ENCODE peak calls at places on chromosomes 2 and 18, in six cellular contexts. One of them, this sample, is unnamed.

GRCh38 chr2:54012538-54013141 is 41.8 kb upstream of the PSME4 start:
- DNase-seq in RCC 7860: no peak
- DNase-seq in endothelial cell: no peak
- DNase-seq in Right ventricle myocardium superior: no peak
- DNase-seq in AG04450: no peak
- DNase-seq in tibial nerve: no peak
- DNase-seq in this sample: no peak

GRCh38 chr18:78670778-78671405 is 308.7 kb upstream of the SALL3 start:
- DNase-seq in RCC 7860: no peak
- DNase-seq in endothelial cell: no peak
- DNase-seq in Right ventricle myocardium superior: no peak
- DNase-seq in AG04450: no peak
- DNase-seq in tibial nerve: no peak
- DNase-seq in this sample: no peak

GRCh38 chr2:98903767-98904485 is 32.1 kb downstream of the CRACDL start:
- DNase-seq in RCC 7860: no peak
- DNase-seq in endothelial cell: no peak
- DNase-seq in Right ventricle myocardium superior: no peak
- DNase-seq in AG04450: no peak
- DNase-seq in tibial nerve: no peak
- DNase-seq in this sample: no peak

GRCh38 chr18:2851771-2852170 is 5.0 kb downstream of the EMILIN2 start:
- DNase-seq in RCC 7860: no peak
- DNase-seq in endothelial cell: no peak
- DNase-seq in Right ventricle myocardium superior: no peak
- DNase-seq in AG04450: no peak
- DNase-seq in tibial nerve: no peak
- DNase-seq in this sample: no peak

GRCh38 chr2:172106128-172106961 is 3.6 kb upstream of the DLX2 start:
- DNase-seq in RCC 7860: no peak
- DNase-seq in endothelial cell: no peak
- DNase-seq in Right ventricle myocardium superior: peak
- DNase-seq in AG04450: no peak
- DNase-seq in tibial nerve: no peak
- DNase-seq in this sample: no peak

GRCh38 chr18:46624127-46624526 is 32.9 kb downstream of the LOXHD1 start:
- DNase-seq in RCC 7860: no peak
- DNase-seq in endothelial cell: no peak
- DNase-seq in Right ventricle myocardium superior: no peak
- DNase-seq in AG04450: no peak
- DNase-seq in tibial nerve: no peak
- DNase-seq in this sample: no peak

GRCh38 chr2:238924496-238925195 is 76.8 kb downstream of the TWIST2 start:
- DNase-seq in RCC 7860: no peak
- DNase-seq in endothelial cell: no peak
- DNase-seq in Right ventricle myocardium superior: no peak
- DNase-seq in AG04450: no peak
- DNase-seq in tibial nerve: no peak
- DNase-seq in this sample: no peak

GRCh38 chr2:171174075-171174474 is 13.4 kb upstream of the TLK1 start:
- DNase-seq in RCC 7860: no peak
- DNase-seq in endothelial cell: no peak
- DNase-seq in Right ventricle myocardium superior: no peak
- DNase-seq in AG04450: no peak
- DNase-seq in tibial nerve: no peak
- DNase-seq in this sample: no peak

GRCh38 chr2:189425676-189426075 is 15.6 kb upstream of the WDR75 start:
- DNase-seq in RCC 7860: no peak
- DNase-seq in endothelial cell: no peak
- DNase-seq in Right ventricle myocardium superior: no peak
- DNase-seq in AG04450: no peak
- DNase-seq in tibial nerve: no peak
- DNase-seq in this sample: no peak

GRCh38 chr2:23637011-23637778 is 252.2 kb downstream of the KLHL29 start:
- DNase-seq in RCC 7860: no peak
- DNase-seq in endothelial cell: peak
- DNase-seq in Right ventricle myocardium superior: no peak
- DNase-seq in AG04450: no peak
- DNase-seq in tibial nerve: peak
- DNase-seq in this sample: no peak

GRCh38 chr2:216691210-216691741 is 4.1 kb downstream of the IGFBP5 start:
- DNase-seq in RCC 7860: no peak
- DNase-seq in endothelial cell: no peak
- DNase-seq in Right ventricle myocardium superior: peak
- DNase-seq in AG04450: no peak
- DNase-seq in tibial nerve: peak
- DNase-seq in this sample: no peak

GRCh38 chr18:75752864-75753263 is 325.4 kb upstream of the SMIM21 start:
- DNase-seq in RCC 7860: no peak
- DNase-seq in endothelial cell: no peak
- DNase-seq in Right ventricle myocardium superior: no peak
- DNase-seq in AG04450: no peak
- DNase-seq in tibial nerve: no peak
- DNase-seq in this sample: no peak

GRCh38 chr2:24809316-24810007 is 16.2 kb downstream of the CENPO start:
- DNase-seq in RCC 7860: peak
- DNase-seq in endothelial cell: no peak
- DNase-seq in Right ventricle myocardium superior: no peak
- DNase-seq in AG04450: no peak
- DNase-seq in tibial nerve: no peak
- DNase-seq in this sample: no peak

GRCh38 chr2:130768191-130768855 is 13.0 kb downstream of the AMER3 start:
- DNase-seq in RCC 7860: no peak
- DNase-seq in endothelial cell: no peak
- DNase-seq in Right ventricle myocardium superior: no peak
- DNase-seq in AG04450: no peak
- DNase-seq in tibial nerve: no peak
- DNase-seq in this sample: no peak

This sample was measured in smooth muscle cell of the brain vasculature.